ENCODE peak calls at places on chromosomes 1 and 21, in seven cellular contexts. One of them, this sample, is unnamed. For H3K4me1, the result is how much of the 10 kb centered on the place peaks cover.

GRCh38 chr1:25958475-25958874 is 39.4 kb downstream of the PAFAH2 start:
- DNase-seq in kidney: no peak
- DNase-seq in uterus: no peak
- DNase-seq in tibial artery: no peak
- DNase-seq in small intestine: no peak
- DNase-seq in osteoblast: peak
- DNase-seq in sigmoid colon: no peak
- DNase-seq in this sample: no peak

GRCh38 chr1:30779294-30780071 is 21.9 kb upstream of the LAPTM5 start:
- DNase-seq in sigmoid colon: peak
- DNase-seq in kidney: peak
- DNase-seq in uterus: peak
- DNase-seq in small intestine: peak
- DNase-seq in osteoblast: peak
- DNase-seq in tibial artery: peak
- DNase-seq in this sample: peak

GRCh38 chr1:153561401-153561985 is 4.2 kb downstream of the S100A2 start:
- DNase-seq in small intestine: no peak
- DNase-seq in tibial artery: no peak
- DNase-seq in osteoblast: no peak
- DNase-seq in uterus: no peak
- DNase-seq in kidney: peak
- DNase-seq in sigmoid colon: peak
- DNase-seq in this sample: peak

GRCh38 chr1:171083222-171083621 is 7.5 kb upstream of the FMO3 start:
- DNase-seq in sigmoid colon: no peak
- DNase-seq in uterus: no peak
- DNase-seq in osteoblast: no peak
- DNase-seq in tibial artery: no peak
- DNase-seq in small intestine: no peak
- DNase-seq in kidney: no peak
- DNase-seq in this sample: no peak

GRCh38 chr1:97623220-97623619 is 297.6 kb downstream of the DPYD start:
- DNase-seq in kidney: no peak
- DNase-seq in tibial artery: no peak
- DNase-seq in small intestine: no peak
- DNase-seq in sigmoid colon: no peak
- DNase-seq in osteoblast: no peak
- DNase-seq in uterus: no peak
- DNase-seq in this sample: no peak

GRCh38 chr1:172762087-172762486 is 103.2 kb downstream of the FASLG start:
- DNase-seq in osteoblast: no peak
- DNase-seq in small intestine: no peak
- DNase-seq in tibial artery: no peak
- DNase-seq in sigmoid colon: no peak
- DNase-seq in kidney: no peak
- DNase-seq in uterus: no peak
- DNase-seq in this sample: no peak

GRCh38 chr1:237000191-237000590 is 4.0 kb downstream of the MT1HL1 start:
- DNase-seq in uterus: no peak
- DNase-seq in sigmoid colon: no peak
- DNase-seq in osteoblast: no peak
- DNase-seq in kidney: no peak
- DNase-seq in tibial artery: no peak
- DNase-seq in small intestine: no peak
- DNase-seq in this sample: no peak

GRCh38 chr1:94713472-94714141 is 106.5 kb upstream of the SLC44A3 start:
- DNase-seq in uterus: peak
- DNase-seq in small intestine: peak
- DNase-seq in tibial artery: peak
- DNase-seq in kidney: peak
- DNase-seq in sigmoid colon: peak
- DNase-seq in osteoblast: peak
- DNase-seq in this sample: peak

GRCh38 chr1:185439727-185440415 is 122.8 kb upstream of the IVNS1ABP start:
- DNase-seq in tibial artery: no peak
- DNase-seq in osteoblast: peak
- DNase-seq in small intestine: peak
- DNase-seq in uterus: no peak
- DNase-seq in kidney: no peak
- DNase-seq in sigmoid colon: no peak
- DNase-seq in this sample: no peak

GRCh38 chr1:247360991-247361721 is 29.5 kb upstream of the ZNF496 start:
- DNase-seq in sigmoid colon: peak
- DNase-seq in small intestine: no peak
- DNase-seq in kidney: peak
- DNase-seq in osteoblast: peak
- DNase-seq in tibial artery: peak
- DNase-seq in uterus: peak
- DNase-seq in this sample: peak

GRCh38 chr1:245788269-245788668 is 633.5 kb downstream of the KIF26B start:
- DNase-seq in sigmoid colon: no peak
- DNase-seq in small intestine: no peak
- DNase-seq in osteoblast: peak
- DNase-seq in tibial artery: no peak
- DNase-seq in uterus: peak
- DNase-seq in kidney: no peak
- DNase-seq in this sample: no peak

GRCh38 chr1:107225706-107226105 is 84.9 kb downstream of the NTNG1 start:
- DNase-seq in tibial artery: no peak
- DNase-seq in osteoblast: no peak
- DNase-seq in sigmoid colon: no peak
- DNase-seq in small intestine: no peak
- DNase-seq in uterus: no peak
- DNase-seq in kidney: no peak
- DNase-seq in this sample: no peak

GRCh38 chr1:66503841-66504470 is 30.0 kb upstream of the SGIP1 start:
- DNase-seq in tibial artery: peak
- DNase-seq in uterus: peak
- DNase-seq in small intestine: peak
- DNase-seq in osteoblast: no peak
- DNase-seq in kidney: no peak
- DNase-seq in sigmoid colon: no peak
- DNase-seq in this sample: peak

GRCh38 chr1:204074274-204075115 is 1.6 kb downstream of the SOX13 start:
- DNase-seq in osteoblast: peak
- DNase-seq in small intestine: peak
- DNase-seq in tibial artery: peak
- DNase-seq in sigmoid colon: peak
- DNase-seq in uterus: peak
- DNase-seq in kidney: peak
- DNase-seq in this sample: peak

GRCh38 chr1:211261229-211261628 is 2.1 kb downstream of the RCOR3 start:
- DNase-seq in kidney: no peak
- DNase-seq in tibial artery: no peak
- DNase-seq in uterus: no peak
- DNase-seq in small intestine: no peak
- DNase-seq in osteoblast: peak
- DNase-seq in sigmoid colon: no peak
- DNase-seq in this sample: no peak

GRCh38 chr1:212915245-212916091 is 34.9 kb upstream of the VASH2 start:
- DNase-seq in osteoblast: no peak
- DNase-seq in small intestine: no peak
- DNase-seq in kidney: no peak
- DNase-seq in tibial artery: peak
- DNase-seq in uterus: peak
- DNase-seq in sigmoid colon: peak
- DNase-seq in this sample: no peak

GRCh38 chr1:60487953-60488352 is 414.4 kb upstream of the C1orf87 start:
- DNase-seq in osteoblast: no peak
- DNase-seq in tibial artery: no peak
- DNase-seq in kidney: no peak
- DNase-seq in uterus: no peak
- DNase-seq in sigmoid colon: no peak
- DNase-seq in small intestine: no peak
- DNase-seq in this sample: no peak

GRCh38 chr21:45135122-45135521 is 60.7 kb downstream of the ADARB1 start:
- DNase-seq in kidney: no peak
- DNase-seq in uterus: no peak
- DNase-seq in sigmoid colon: no peak
- DNase-seq in osteoblast: peak
- DNase-seq in tibial artery: peak
- DNase-seq in small intestine: no peak
- DNase-seq in this sample: no peak

GRCh38 chr1:50994997-50995396 is 25.0 kb downstream of the CDKN2C start:
- DNase-seq in kidney: no peak
- DNase-seq in osteoblast: no peak
- DNase-seq in sigmoid colon: no peak
- DNase-seq in tibial artery: no peak
- DNase-seq in small intestine: no peak
- DNase-seq in uterus: no peak
- DNase-seq in this sample: no peak

GRCh38 chr1:168876830-168877229 is 147.8 kb upstream of the DPT start:
- DNase-seq in uterus: no peak
- DNase-seq in kidney: no peak
- DNase-seq in osteoblast: no peak
- DNase-seq in small intestine: no peak
- DNase-seq in sigmoid colon: no peak
- DNase-seq in tibial artery: no peak
- DNase-seq in this sample: no peak

DNA sequence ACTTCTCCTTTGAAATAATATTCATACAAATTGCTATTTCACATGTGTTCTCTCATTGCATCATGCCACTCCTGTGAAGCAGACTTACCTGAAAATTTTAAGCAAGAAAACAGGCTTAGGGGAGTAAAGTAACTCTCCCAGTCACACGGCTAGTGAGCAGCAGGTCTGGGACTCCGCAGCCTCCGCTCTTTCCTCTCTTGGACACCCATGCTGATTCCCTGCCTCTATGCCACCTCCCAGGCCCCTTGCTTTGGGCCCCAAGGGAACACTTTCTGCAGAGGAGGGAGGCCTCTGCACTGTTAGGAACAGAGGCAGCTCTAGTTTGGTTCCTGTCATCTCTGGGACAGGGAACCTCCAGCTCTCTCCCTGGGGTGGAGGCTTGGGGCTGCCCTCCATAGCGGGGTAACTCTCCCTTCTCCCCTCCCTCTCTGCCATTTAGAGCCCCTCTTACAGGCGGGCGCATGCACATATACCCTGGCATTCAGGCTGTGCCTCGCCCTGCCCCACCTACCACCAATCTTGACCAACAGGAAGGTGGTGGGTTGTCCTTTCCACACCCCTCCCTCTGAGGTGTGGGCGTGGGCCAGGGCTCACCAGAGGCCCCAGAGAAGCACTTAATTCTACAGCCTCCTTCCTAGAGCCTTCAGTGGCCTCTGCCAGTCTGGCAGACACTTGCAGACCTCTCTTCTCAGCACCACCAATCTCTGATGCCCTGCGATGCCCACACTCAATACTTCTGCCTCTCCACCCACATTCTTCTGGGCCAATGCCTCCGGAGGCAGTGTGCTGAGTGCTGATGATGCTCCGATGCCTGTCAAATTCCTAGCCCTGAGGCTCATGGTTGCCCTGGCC is at the start of gene RXFP4:
- DNase-seq in small intestine: peak
- DNase-seq in kidney: peak
- DNase-seq in sigmoid colon: no peak
- DNase-seq in osteoblast: peak
- DNase-seq in uterus: no peak
- DNase-seq in tibial artery: no peak
- DNase-seq in this sample: no peak
- H3K4me1 ChIP-seq in small intestine: under half
- H3K4me1 ChIP-seq in kidney: under half
- H3K4me1 ChIP-seq in sigmoid colon: under half
- H3K4me1 ChIP-seq in osteoblast: under half
- H3K4me1 ChIP-seq in uterus: under half
- H3K4me1 ChIP-seq in tibial artery: half or more
- H3K4me1 ChIP-seq in this sample: under half

GRCh38 chr1:155989242-155989991 is 11.1 kb upstream of the ARHGEF2 start:
- DNase-seq in small intestine: peak
- DNase-seq in tibial artery: peak
- DNase-seq in kidney: peak
- DNase-seq in uterus: peak
- DNase-seq in osteoblast: peak
- DNase-seq in sigmoid colon: peak
- DNase-seq in this sample: peak
- H3K27ac ChIP-seq in small intestine: peak
- H3K27ac ChIP-seq in tibial artery: peak
- H3K27ac ChIP-seq in kidney: no peak
- H3K27ac ChIP-seq in uterus: peak
- H3K27ac ChIP-seq in osteoblast: no peak
- H3K27ac ChIP-seq in sigmoid colon: peak
- H3K27ac ChIP-seq in this sample: peak

DNA sequence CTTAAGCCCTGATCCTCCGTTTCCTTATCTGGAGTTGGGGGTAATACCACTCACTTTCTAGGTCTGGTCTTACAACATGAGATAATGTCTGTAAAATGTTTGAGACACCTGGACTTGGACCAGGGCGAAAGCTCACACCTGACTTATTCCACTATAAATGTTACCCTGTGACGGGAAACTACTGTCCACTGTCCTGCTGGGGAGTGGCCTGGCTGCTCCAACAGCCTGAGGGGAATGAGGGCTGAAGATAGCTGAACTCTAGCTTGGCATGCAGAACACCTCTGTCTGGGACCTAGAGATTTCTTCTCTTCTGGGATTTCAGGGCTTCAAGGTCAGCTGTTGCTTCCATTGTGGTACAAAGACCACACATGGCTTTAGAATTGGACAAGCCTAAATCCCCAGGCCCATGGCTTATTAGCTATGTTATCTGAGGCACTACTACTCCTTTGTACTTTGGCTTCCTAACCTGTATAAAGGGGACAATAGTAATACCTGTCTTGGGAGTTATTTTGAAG is 9.5 kb upstream of the A3GALT2 start:
- DNase-seq in sigmoid colon: peak
- DNase-seq in osteoblast: no peak
- DNase-seq in uterus: no peak
- DNase-seq in kidney: no peak
- DNase-seq in small intestine: no peak
- DNase-seq in tibial artery: no peak
- DNase-seq in this sample: no peak
- H3K4me1 ChIP-seq in sigmoid colon: under half
- H3K4me1 ChIP-seq in osteoblast: half or more
- H3K4me1 ChIP-seq in uterus: under half
- H3K4me1 ChIP-seq in kidney: under half
- H3K4me1 ChIP-seq in small intestine: under half
- H3K4me1 ChIP-seq in tibial artery: half or more
- H3K4me1 ChIP-seq in this sample: under half

GRCh38 chr1:151198254-151199127 is at the start of gene PIP5K1A:
- DNase-seq in small intestine: peak
- DNase-seq in uterus: peak
- DNase-seq in tibial artery: peak
- DNase-seq in osteoblast: peak
- DNase-seq in kidney: peak
- DNase-seq in sigmoid colon: peak
- DNase-seq in this sample: peak

GRCh38 chr1:151196292-151196800 is 2.0 kb upstream of the PIP5K1A start:
- DNase-seq in sigmoid colon: peak
- DNase-seq in uterus: peak
- DNase-seq in kidney: peak
- DNase-seq in tibial artery: peak
- DNase-seq in small intestine: peak
- DNase-seq in osteoblast: no peak
- DNase-seq in this sample: peak

GRCh38 chr1:151199860-151200581 is 1.7 kb downstream of the PIP5K1A start:
- DNase-seq in kidney: no peak
- DNase-seq in small intestine: no peak
- DNase-seq in uterus: peak
- DNase-seq in osteoblast: peak
- DNase-seq in sigmoid colon: peak
- DNase-seq in tibial artery: peak
- DNase-seq in this sample: no peak

GRCh38 chr1:151193856-151194255 is 3.9 kb upstream of the VPS72 start:
- DNase-seq in uterus: no peak
- DNase-seq in tibial artery: no peak
- DNase-seq in sigmoid colon: no peak
- DNase-seq in kidney: no peak
- DNase-seq in small intestine: no peak
- DNase-seq in osteoblast: no peak
- DNase-seq in this sample: no peak

GRCh38 chr1:151197863-151198253 is 494 bp upstream of the PIP5K1A start:
- DNase-seq in small intestine: peak
- DNase-seq in osteoblast: no peak
- DNase-seq in tibial artery: no peak
- DNase-seq in uterus: no peak
- DNase-seq in kidney: no peak
- DNase-seq in sigmoid colon: no peak
- DNase-seq in this sample: no peak
- H3K27ac ChIP-seq in small intestine: peak
- H3K27ac ChIP-seq in osteoblast: peak
- H3K27ac ChIP-seq in tibial artery: peak
- H3K27ac ChIP-seq in uterus: peak
- H3K27ac ChIP-seq in kidney: peak
- H3K27ac ChIP-seq in sigmoid colon: peak
- H3K27ac ChIP-seq in this sample: no peak

This sample was measured in aorta.